ENCODE peak calls at places on chromosomes 7 and 10, in six cellular contexts. One of them, this sample, is unnamed.

GRCh38 chr7:2109251-2109935 is 123.4 kb downstream of the MAD1L1 start:
- DNase-seq in mammary epithelial cell: no peak
- DNase-seq in fibroblast of lung: peak; percentile 46
- DNase-seq in GM23338: no peak
- DNase-seq in neural progenitor cell: no peak
- DNase-seq in MM.1S: no peak
- DNase-seq in this sample: no peak

GRCh38 chr10:131154306-131155025 is 157.1 kb downstream of the TCERG1L start:
- DNase-seq in GM23338: no peak
- DNase-seq in mammary epithelial cell: no peak
- DNase-seq in neural progenitor cell: no peak
- DNase-seq in fibroblast of lung: no peak
- DNase-seq in MM.1S: no peak
- DNase-seq in this sample: no peak

GRCh38 chr7:36440880-36441279 is 51.2 kb downstream of the ANLN start:
- DNase-seq in mammary epithelial cell: peak; percentile 6
- DNase-seq in MM.1S: no peak
- DNase-seq in neural progenitor cell: peak; percentile 54
- DNase-seq in GM23338: peak; percentile 59
- DNase-seq in fibroblast of lung: peak; percentile 61
- DNase-seq in this sample: peak; percentile 68

GRCh38 chr7:50303894-50304157 is 690 bp upstream of the IKZF1 start:
- DNase-seq in GM23338: peak; percentile 51
- DNase-seq in neural progenitor cell: peak; percentile 74
- DNase-seq in mammary epithelial cell: no peak
- DNase-seq in fibroblast of lung: no peak
- DNase-seq in MM.1S: no peak
- DNase-seq in this sample: peak; percentile 18

GRCh38 chr7:105787071-105787470 is 89.3 kb downstream of the ATXN7L1 start:
- DNase-seq in fibroblast of lung: no peak
- DNase-seq in neural progenitor cell: no peak
- DNase-seq in GM23338: no peak
- DNase-seq in mammary epithelial cell: peak; percentile 83
- DNase-seq in MM.1S: no peak
- DNase-seq in this sample: no peak

GRCh38 chr7:101121996-101122932 is 4.6 kb upstream of the SERPINE1 start:
- DNase-seq in fibroblast of lung: peak; percentile 98
- DNase-seq in GM23338: peak; percentile 85
- DNase-seq in MM.1S: no peak
- DNase-seq in neural progenitor cell: peak; percentile 32
- DNase-seq in mammary epithelial cell: peak; percentile 58
- DNase-seq in this sample: peak; percentile 98

GRCh38 chr7:154324196-154324595 is 272.0 kb downstream of the DPP6 start:
- DNase-seq in MM.1S: no peak
- DNase-seq in mammary epithelial cell: no peak
- DNase-seq in fibroblast of lung: no peak
- DNase-seq in neural progenitor cell: no peak
- DNase-seq in GM23338: no peak
- DNase-seq in this sample: no peak

GRCh38 chr10:110353244-110354119 is 48.8 kb upstream of the SMNDC1 start:
- DNase-seq in mammary epithelial cell: peak; percentile 98
- DNase-seq in fibroblast of lung: peak; percentile 90
- DNase-seq in neural progenitor cell: peak; percentile 31
- DNase-seq in MM.1S: peak; percentile 74
- DNase-seq in GM23338: peak; percentile 58
- DNase-seq in this sample: peak; percentile 99

GRCh38 chr10:130631139-130631864 is 495.1 kb downstream of the GLRX3 start:
- DNase-seq in MM.1S: no peak
- DNase-seq in mammary epithelial cell: no peak
- DNase-seq in neural progenitor cell: no peak
- DNase-seq in fibroblast of lung: no peak
- DNase-seq in GM23338: no peak
- DNase-seq in this sample: no peak

GRCh38 chr7:4430227-4430626 is 251.9 kb upstream of the FOXK1 start:
- DNase-seq in neural progenitor cell: no peak
- DNase-seq in mammary epithelial cell: no peak
- DNase-seq in fibroblast of lung: no peak
- DNase-seq in MM.1S: no peak
- DNase-seq in GM23338: no peak
- DNase-seq in this sample: no peak

GRCh38 chr10:32972929-32973328 is 14.9 kb upstream of the ITGB1 start:
- DNase-seq in mammary epithelial cell: peak; percentile 35
- DNase-seq in MM.1S: no peak
- DNase-seq in neural progenitor cell: no peak
- DNase-seq in GM23338: no peak
- DNase-seq in fibroblast of lung: no peak
- DNase-seq in this sample: no peak
- H2AFZ ChIP-seq in mammary epithelial cell: no peak overlapping the region
- H2AFZ ChIP-seq in MM.1S: peak overlapping the region; percentile 7
- H2AFZ ChIP-seq in neural progenitor cell: no peak overlapping the region
- H2AFZ ChIP-seq in GM23338: no peak overlapping the region
- H2AFZ ChIP-seq in fibroblast of lung: no peak overlapping the region
- H2AFZ ChIP-seq in this sample: no peak overlapping the region

GRCh38 chr7:898460-898854 is 22.1 kb downstream of the GET4 start:
- DNase-seq in mammary epithelial cell: no peak
- DNase-seq in fibroblast of lung: no peak
- DNase-seq in MM.1S: no peak
- DNase-seq in GM23338: no peak
- DNase-seq in neural progenitor cell: no peak
- DNase-seq in this sample: no peak
- H4K20me1 ChIP-seq in mammary epithelial cell: no peaks in the 10 kb centered on the region
- H4K20me1 ChIP-seq in fibroblast of lung: no peaks in the 10 kb centered on the region
- H4K20me1 ChIP-seq in MM.1S: no peaks in the 10 kb centered on the region
- H4K20me1 ChIP-seq in GM23338: no peaks in the 10 kb centered on the region
- H4K20me1 ChIP-seq in neural progenitor cell: peaks cover 10% of the 10 kb centered on the region
- H4K20me1 ChIP-seq in this sample: no peaks in the 10 kb centered on the region

GRCh38 chr7:54758702-54759665 is at the start of gene SEC61G:
- DNase-seq in MM.1S: peak; percentile 97
- DNase-seq in fibroblast of lung: peak; percentile 97
- DNase-seq in GM23338: peak; percentile 98
- DNase-seq in mammary epithelial cell: peak; percentile 95
- DNase-seq in neural progenitor cell: peak; percentile 96
- DNase-seq in this sample: peak; percentile 99
- H2AFZ ChIP-seq in MM.1S: peak within 1 kb of the TSS; percentile 89
- H2AFZ ChIP-seq in fibroblast of lung: peak within 1 kb of the TSS; percentile 74
- H2AFZ ChIP-seq in GM23338: peak within 1 kb of the TSS; percentile 92
- H2AFZ ChIP-seq in mammary epithelial cell: peak within 1 kb of the TSS; percentile 88
- H2AFZ ChIP-seq in neural progenitor cell: peak within 1 kb of the TSS; percentile 77
- H2AFZ ChIP-seq in this sample: peak within 1 kb of the TSS; percentile 87

GRCh38 chr10:3196482-3196881 is 23.9 kb upstream of the PITRM1 start:
- DNase-seq in MM.1S: no peak
- DNase-seq in fibroblast of lung: no peak
- DNase-seq in mammary epithelial cell: no peak
- DNase-seq in GM23338: no peak
- DNase-seq in neural progenitor cell: no peak
- DNase-seq in this sample: no peak

GRCh38 chr10:3196971-3197353 is 24.4 kb upstream of the PITRM1 start:
- DNase-seq in fibroblast of lung: no peak
- DNase-seq in GM23338: no peak
- DNase-seq in neural progenitor cell: no peak
- DNase-seq in mammary epithelial cell: no peak
- DNase-seq in MM.1S: no peak
- DNase-seq in this sample: no peak

GRCh38 chr10:3195286-3195685 is 22.7 kb upstream of the PITRM1 start:
- DNase-seq in neural progenitor cell: no peak
- DNase-seq in mammary epithelial cell: no peak
- DNase-seq in MM.1S: no peak
- DNase-seq in fibroblast of lung: no peak
- DNase-seq in GM23338: no peak
- DNase-seq in this sample: no peak

GRCh38 chr10:3194871-3195270 is 22.3 kb upstream of the PITRM1 start:
- DNase-seq in mammary epithelial cell: no peak
- DNase-seq in neural progenitor cell: no peak
- DNase-seq in GM23338: no peak
- DNase-seq in fibroblast of lung: no peak
- DNase-seq in MM.1S: no peak
- DNase-seq in this sample: no peak

GRCh38 chr10:3195706-3196105 is 23.1 kb upstream of the PITRM1 start:
- DNase-seq in mammary epithelial cell: no peak
- DNase-seq in GM23338: no peak
- DNase-seq in fibroblast of lung: no peak
- DNase-seq in MM.1S: no peak
- DNase-seq in neural progenitor cell: no peak
- DNase-seq in this sample: no peak
- H4K20me1 ChIP-seq in mammary epithelial cell: no peaks in the 10 kb centered on the region
- H4K20me1 ChIP-seq in GM23338: no peaks in the 10 kb centered on the region
- H4K20me1 ChIP-seq in fibroblast of lung: no peaks in the 10 kb centered on the region
- H4K20me1 ChIP-seq in MM.1S: no peaks in the 10 kb centered on the region
- H4K20me1 ChIP-seq in neural progenitor cell: no peaks in the 10 kb centered on the region
- H4K20me1 ChIP-seq in this sample: no peaks in the 10 kb centered on the region

DNA sequence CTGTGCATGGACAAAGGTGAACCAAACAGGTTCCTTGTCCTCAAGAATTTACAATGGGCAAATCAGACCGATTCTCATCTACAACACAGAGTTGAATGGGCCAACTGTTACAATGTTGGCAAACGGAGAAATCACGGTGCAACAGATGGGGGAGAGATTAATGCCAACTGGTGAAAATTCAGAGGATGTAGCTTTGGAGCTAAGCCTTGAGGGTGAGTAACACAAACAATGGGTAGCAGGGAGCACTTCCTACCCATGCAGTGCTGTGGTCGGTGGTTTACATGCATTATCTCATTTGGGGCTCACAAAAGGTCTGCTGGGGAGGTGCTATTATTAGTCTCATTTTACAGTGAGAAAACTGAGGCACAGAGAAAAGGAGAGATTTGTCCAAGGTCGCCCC is 902 bp upstream of the NFE2L3 start:
- DNase-seq in MM.1S: no peak
- DNase-seq in fibroblast of lung: no peak
- DNase-seq in neural progenitor cell: no peak
- DNase-seq in mammary epithelial cell: no peak
- DNase-seq in GM23338: no peak
- DNase-seq in this sample: no peak
- H2AFZ ChIP-seq in MM.1S: peak overlapping the region; percentile 82
- H2AFZ ChIP-seq in fibroblast of lung: no peak overlapping the region
- H2AFZ ChIP-seq in neural progenitor cell: no peak overlapping the region
- H2AFZ ChIP-seq in mammary epithelial cell: peak overlapping the region; percentile 97
- H2AFZ ChIP-seq in GM23338: peak overlapping the region; percentile 76
- H2AFZ ChIP-seq in this sample: no peak overlapping the region

DNA sequence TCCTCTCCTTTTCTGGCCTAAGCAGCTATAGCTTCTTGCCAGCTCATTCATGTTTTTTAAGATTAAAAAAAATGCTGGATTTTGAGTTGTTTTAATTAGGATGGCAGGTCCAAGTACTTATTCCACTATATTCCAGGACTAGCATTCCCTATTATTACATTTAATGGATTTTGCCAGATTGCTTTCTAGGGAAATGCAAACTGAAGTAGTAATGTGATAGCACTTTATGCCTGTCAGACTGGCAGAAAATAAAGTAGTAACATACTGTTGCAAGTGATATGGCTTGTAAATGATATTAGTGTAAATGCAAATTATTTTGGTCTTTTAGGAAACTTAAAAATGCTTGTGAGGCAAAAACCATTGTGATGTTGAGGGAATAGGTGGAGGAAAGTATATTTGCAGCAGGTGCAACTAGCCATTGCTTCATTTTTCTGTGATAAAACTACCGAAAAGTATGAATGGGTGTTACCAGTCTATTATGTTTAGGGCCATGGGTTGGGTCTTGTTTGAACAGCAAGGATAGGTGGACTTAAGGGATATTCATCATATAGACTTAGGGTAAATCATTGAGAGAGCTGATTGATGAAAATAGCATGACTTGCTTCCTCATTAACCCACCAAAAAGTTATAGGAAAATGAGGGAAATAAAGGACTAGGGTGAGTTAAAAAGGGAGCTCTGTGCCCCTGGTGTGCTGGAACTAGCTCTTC is 19.9 kb downstream of the ZNRF2 start:
- DNase-seq in mammary epithelial cell: no peak
- DNase-seq in GM23338: no peak
- DNase-seq in fibroblast of lung: no peak
- DNase-seq in neural progenitor cell: no peak
- DNase-seq in MM.1S: no peak
- DNase-seq in this sample: no peak
- H4K20me1 ChIP-seq in mammary epithelial cell: no peaks in the 10 kb centered on the region
- H4K20me1 ChIP-seq in GM23338: peaks cover 7% of the 10 kb centered on the region
- H4K20me1 ChIP-seq in fibroblast of lung: no peaks in the 10 kb centered on the region
- H4K20me1 ChIP-seq in neural progenitor cell: peaks cover 58% of the 10 kb centered on the region
- H4K20me1 ChIP-seq in MM.1S: peaks cover 7% of the 10 kb centered on the region
- H4K20me1 ChIP-seq in this sample: no peaks in the 10 kb centered on the region

GRCh38 chr10:82148764-82149163 is 273.8 kb downstream of the NRG3 start:
- DNase-seq in neural progenitor cell: no peak
- DNase-seq in mammary epithelial cell: no peak
- DNase-seq in fibroblast of lung: no peak
- DNase-seq in GM23338: peak; percentile 21
- DNase-seq in MM.1S: no peak
- DNase-seq in this sample: no peak

GRCh38 chr10:82150123-82150900 is 275.3 kb downstream of the NRG3 start:
- DNase-seq in mammary epithelial cell: no peak
- DNase-seq in GM23338: peak; percentile 88
- DNase-seq in MM.1S: no peak
- DNase-seq in fibroblast of lung: no peak
- DNase-seq in neural progenitor cell: peak; percentile 83
- DNase-seq in this sample: no peak
- H2AFZ ChIP-seq in mammary epithelial cell: no peak overlapping the region
- H2AFZ ChIP-seq in GM23338: no peak overlapping the region
- H2AFZ ChIP-seq in MM.1S: no peak overlapping the region
- H2AFZ ChIP-seq in fibroblast of lung: no peak overlapping the region
- H2AFZ ChIP-seq in neural progenitor cell: no peak overlapping the region
- H2AFZ ChIP-seq in this sample: no peak overlapping the region

DNA sequence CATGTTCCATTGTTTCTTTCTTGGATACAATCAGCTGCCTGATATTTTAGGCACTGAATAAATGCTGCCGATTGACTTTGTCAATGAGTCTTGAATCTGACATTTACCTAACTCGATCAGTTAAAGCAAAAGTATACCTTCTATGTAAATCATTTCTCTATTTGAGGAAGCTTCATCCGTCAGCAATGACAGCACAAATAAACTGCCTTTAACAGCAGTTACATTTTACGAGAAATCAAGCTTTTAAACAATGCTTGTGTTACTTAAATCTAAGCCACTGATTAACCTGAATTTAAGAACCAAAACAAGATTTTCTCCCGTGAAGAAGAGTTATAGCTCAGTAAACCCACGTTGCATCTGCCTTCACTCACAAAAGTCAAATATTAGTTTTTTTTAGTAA is 71.3 kb downstream of the CUL1 start:
- DNase-seq in GM23338: no peak
- DNase-seq in neural progenitor cell: no peak
- DNase-seq in mammary epithelial cell: no peak
- DNase-seq in MM.1S: no peak
- DNase-seq in fibroblast of lung: no peak
- DNase-seq in this sample: no peak
- H4K20me1 ChIP-seq in GM23338: no peaks in the 10 kb centered on the region
- H4K20me1 ChIP-seq in neural progenitor cell: no peaks in the 10 kb centered on the region
- H4K20me1 ChIP-seq in mammary epithelial cell: no peaks in the 10 kb centered on the region
- H4K20me1 ChIP-seq in MM.1S: no peaks in the 10 kb centered on the region
- H4K20me1 ChIP-seq in fibroblast of lung: no peaks in the 10 kb centered on the region
- H4K20me1 ChIP-seq in this sample: no peaks in the 10 kb centered on the region

GRCh38 chr10:129375171-129375570 is 91.9 kb upstream of the MGMT start:
- DNase-seq in fibroblast of lung: no peak
- DNase-seq in MM.1S: no peak
- DNase-seq in neural progenitor cell: no peak
- DNase-seq in mammary epithelial cell: no peak
- DNase-seq in GM23338: no peak
- DNase-seq in this sample: no peak
- H2AFZ ChIP-seq in fibroblast of lung: no peak overlapping the region
- H2AFZ ChIP-seq in MM.1S: no peak overlapping the region
- H2AFZ ChIP-seq in neural progenitor cell: no peak overlapping the region
- H2AFZ ChIP-seq in mammary epithelial cell: no peak overlapping the region
- H2AFZ ChIP-seq in GM23338: no peak overlapping the region
- H2AFZ ChIP-seq in this sample: no peak overlapping the region

This sample was measured in GM23248.